ENCODE peak calls at places on chromosomes 7 and 10, in four cellular contexts. P is neuronal stem cell, G is endodermal cell, U is HEK293T. O is an unnamed sample.
A peak's percentile ranks its signal among the peaks of the same experiment; 100 is the strongest.

GRCh38 chr7:74223711-74224510 is 14.1 kb downstream of the LAT2 start:
- DNase-seq in P (no peak), G (no peak), U (no peak), O (no peak)

GRCh38 chr10:79399242-79399831 is 46.1 kb downstream of the ZCCHC24 start:
- DNase-seq in P (peak; percentile 30), G (peak; percentile 89), U (peak; percentile 58), O (peak; percentile 99)

GRCh38 chr10:116826803-116827202 is 22.5 kb upstream of the ENO4 start:
- DNase-seq in P (no peak), G (peak; percentile 60), U (no peak), O (no peak)

GRCh38 chr10:92811986-92812385 is 36.3 kb upstream of the EXOC6 start:
- DNase-seq in P (peak; percentile 29), G (no peak), U (no peak), O (peak; percentile 26)

GRCh38 chr10:70174058-70174741 is 3.9 kb upstream of the SAR1A start:
- DNase-seq in P (no peak), G (peak; percentile 45), U (no peak), O (no peak)

GRCh38 chr7:14902589-14902963 is at the start of gene DGKB:
- DNase-seq in P (peak; percentile 30), G (peak; percentile 71), U (peak; percentile 27), O (peak; percentile 54)

GRCh38 chr7:84941291-84941690 is 245.6 kb downstream of the SEMA3D start:
- DNase-seq in P (no peak), G (no peak), U (no peak), O (no peak)

GRCh38 chr7:130381468-130382312 is 1.4 kb downstream of the CPA1 start:
- DNase-seq in P (no peak), G (peak; percentile 92), U (no peak), O (no peak)

GRCh38 chr10:63614371-63614891 is 93.2 kb downstream of the REEP3 start:
- DNase-seq in P (no peak), G (no peak), U (no peak), O (peak; percentile 12)

GRCh38 chr10:80504158-80504811 is 33.4 kb upstream of the SH2D4B start:
- DNase-seq in P (peak; percentile 29), G (peak; percentile 82), U (no peak), O (peak; percentile 42)

GRCh38 chr10:110779489-110779888 is 92.2 kb upstream of the PDCD4 start:
- DNase-seq in P (no peak), G (no peak), U (no peak), O (no peak)